ENCODE peak calls at places on chromosomes 13 and 19, in four cellular contexts. E is cardiac muscle cell, P is esophagus squamous epithelium, S is fibroblast of lung. C is an unnamed sample.

GRCh38 chr19:4300589-4300988 is 1.6 kb downstream of the TMIGD2 start:
- DNase-seq in E (no peak), P (no peak), S (no peak), C (no peak)

GRCh38 chr19:45321848-45322247 is 827 bp downstream of the CKM start:
- DNase-seq in E (peak; percentile 59), P (no peak), S (no peak), C (no peak)

GRCh38 chr19:56136362-56136761 is 4.7 kb upstream of the ZNF444 start:
- DNase-seq in E (no peak), P (no peak), S (no peak), C (no peak)

GRCh38 chr13:40781717-40782116 is 7.7 kb upstream of the SLC25A15 start:
- DNase-seq in E (no peak), P (no peak), S (no peak), C (no peak)

GRCh38 chr19:18865973-18866799 is 29.8 kb downstream of the CERS1 start:
- DNase-seq in E (peak; percentile 82), P (no peak), S (peak; percentile 47), C (peak; percentile 31)

GRCh38 chr19:34217952-34218817 is 36.2 kb upstream of the GARRE1 start:
- DNase-seq in E (no peak), P (no peak), S (peak; percentile 94), C (peak; percentile 98)

GRCh38 chr13:96373597-96373996 is 283.7 kb downstream of the HS6ST3 start:
- DNase-seq in E (no peak), P (no peak), S (no peak), C (no peak)

GRCh38 chr19:2546128-2547032 is 70.5 kb downstream of the GADD45B start:
- DNase-seq in E (peak; percentile 86), P (no peak), S (peak; percentile 38), C (peak; percentile 62)

GRCh38 chr13:44116562-44117315 is 237.0 kb downstream of the LACC1 start:
- DNase-seq in E (peak; percentile 28), P (no peak), S (peak; percentile 28), C (no peak)

GRCh38 chr13:53191091-53191490 is 162.5 kb downstream of the OLFM4 start:
- DNase-seq in E (peak; percentile 11), P (no peak), S (no peak), C (no peak)

GRCh38 chr19:17455711-17456123 is 5.0 kb downstream of the NXNL1 start:
- DNase-seq in E (no peak), P (no peak), S (no peak), C (no peak)

GRCh38 chr19:19202707-19203011 is 555 bp downstream of the NR2C2AP start:
- DNase-seq in E (no peak), P (no peak), S (no peak), C (no peak)

GRCh38 chr19:38741670-38742069 is 2.6 kb downstream of the CAPN12 start:
- DNase-seq in E (no peak), P (no peak), S (no peak), C (no peak)

GRCh38 chr19:38739440-38740251 is 4.6 kb downstream of the CAPN12 start:
- DNase-seq in E (no peak), P (no peak), S (no peak), C (no peak)

GRCh38 chr19:38742296-38742695 is 2.0 kb downstream of the CAPN12 start:
- DNase-seq in E (no peak), P (no peak), S (no peak), C (no peak)

GRCh38 chr19:38740252-38740592 is 4.1 kb downstream of the CAPN12 start:
- DNase-seq in E (no peak), P (no peak), S (no peak), C (no peak)

GRCh38 chr19:38740932-38741331 is 3.3 kb downstream of the CAPN12 start:
- DNase-seq in E (no peak), P (no peak), S (no peak), C (no peak)
- H3K27ac ChIP-seq in E (no peak overlapping the region), P (no peak overlapping the region), S (no peak overlapping the region), C (no peak overlapping the region)

DNA sequence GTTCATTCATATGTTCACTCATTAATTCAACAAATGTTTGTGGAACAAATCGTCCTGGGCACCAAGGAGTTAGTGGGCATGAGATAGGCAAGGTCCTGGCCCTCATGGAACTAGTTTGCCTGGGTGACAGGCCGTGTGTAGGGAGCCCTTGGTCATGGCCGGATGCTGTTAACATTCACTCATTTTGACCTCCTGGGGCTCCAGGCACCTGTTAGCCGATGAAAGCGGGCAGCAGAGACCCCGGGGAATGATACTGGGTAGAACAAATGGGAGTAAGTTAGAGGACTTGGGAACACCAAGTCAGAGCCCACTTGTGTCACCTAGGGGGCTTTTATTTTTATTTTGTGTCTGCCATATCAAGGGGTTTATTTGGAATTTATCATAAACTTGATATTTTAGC is 6.6 kb downstream of the MED25 start:
- DNase-seq in E (no peak), P (no peak), S (no peak), C (no peak)
- H3K27ac ChIP-seq in E (no peak overlapping the region), P (no peak overlapping the region), S (no peak overlapping the region), C (no peak overlapping the region)

DNA sequence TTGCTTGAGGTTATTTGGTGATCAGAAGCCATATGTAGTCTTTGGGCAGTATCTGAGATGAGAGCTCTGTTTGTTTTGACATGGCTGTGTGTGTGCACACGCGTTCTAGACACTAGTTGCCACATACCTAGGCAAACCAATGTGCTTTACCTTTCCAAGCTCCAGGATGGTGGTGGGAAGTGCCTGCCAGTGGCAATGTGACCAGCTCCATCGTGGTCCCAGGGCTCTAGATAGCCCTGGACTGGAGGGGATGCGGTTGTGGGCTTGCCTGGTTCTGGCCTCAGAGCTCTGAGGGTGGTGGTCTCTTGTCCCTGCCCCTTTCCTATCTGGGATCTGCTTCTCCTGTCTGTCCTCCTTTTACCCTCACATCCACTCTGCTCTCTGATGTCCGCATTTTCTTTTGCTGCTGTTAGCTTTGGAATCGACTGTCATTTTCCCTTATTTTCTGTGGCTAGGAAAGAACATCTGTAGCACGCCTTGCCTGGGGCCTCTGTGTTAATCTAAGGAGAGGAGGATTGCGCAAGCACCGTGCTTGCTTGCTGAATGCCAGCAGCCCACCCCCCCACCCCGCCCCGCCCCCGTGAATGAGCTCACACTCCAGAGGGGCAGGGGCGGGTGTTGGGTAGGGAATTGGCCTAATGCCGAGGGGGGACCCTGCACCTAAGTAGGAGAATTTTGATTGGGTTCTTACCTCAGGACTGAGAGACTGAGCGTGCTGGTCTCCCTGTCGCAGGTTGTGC is 89.5 kb downstream of the ARHGEF7 start:
- DNase-seq in E (no peak), P (no peak), S (peak; percentile 86), C (peak; percentile 66)
- H3K27ac ChIP-seq in E (no peak overlapping the region), P (peak overlapping the region; percentile 68), S (peak overlapping the region; percentile 50), C (peak overlapping the region; percentile 72)

GRCh38 chr19:14375055-14375581 is 6.1 kb upstream of the ADGRE5 start:
- DNase-seq in E (no peak), P (peak; percentile 50), S (no peak), C (no peak)
- H3K27ac ChIP-seq in E (peak overlapping the region; percentile 94), P (peak overlapping the region; percentile 89), S (peak overlapping the region; percentile 32), C (no peak overlapping the region)

GRCh38 chr13:60244381-60244780 is 80.7 kb upstream of the DIAPH3 start:
- DNase-seq in E (no peak), P (no peak), S (no peak), C (no peak)
- H3K27ac ChIP-seq in E (no peak overlapping the region), P (no peak overlapping the region), S (no peak overlapping the region), C (no peak overlapping the region)

GRCh38 chr19:11164879-11165406 is 9.4 kb upstream of the SPC24 start:
- DNase-seq in E (no peak), P (no peak), S (peak; percentile 93), C (no peak)
- H3K27ac ChIP-seq in E (peak overlapping the region; percentile 90), P (peak overlapping the region; percentile 87), S (peak overlapping the region; percentile 90), C (no peak overlapping the region)

DNA sequence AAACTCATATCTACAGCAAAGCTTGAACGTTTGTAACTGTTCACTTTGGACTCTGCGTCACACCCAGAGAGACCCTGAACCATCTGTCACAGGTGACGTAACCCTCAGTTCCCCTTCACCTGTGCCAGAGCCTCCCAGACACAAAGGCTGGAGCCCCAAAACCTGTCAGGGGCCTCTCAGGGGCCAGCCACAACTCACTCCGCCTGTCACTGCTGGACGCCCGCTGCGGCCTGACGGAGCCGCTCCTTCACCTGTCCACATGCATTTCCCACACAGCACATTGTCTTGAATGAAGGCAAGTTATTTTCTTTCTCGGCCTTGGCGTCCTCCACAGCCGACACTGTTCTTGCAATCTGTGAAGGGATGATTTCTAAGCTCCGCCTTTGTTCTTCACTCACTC is 7.9 kb downstream of the RASA3 start:
- DNase-seq in E (no peak), P (no peak), S (no peak), C (no peak)
- H3K27ac ChIP-seq in E (no peak overlapping the region), P (no peak overlapping the region), S (peak overlapping the region; percentile 34), C (no peak overlapping the region)

GRCh38 chr13:29524176-29524575 is 71.3 kb downstream of the SLC7A1 start:
- DNase-seq in E (no peak), P (no peak), S (peak; percentile 37), C (no peak)
- H3K27ac ChIP-seq in E (no peak overlapping the region), P (no peak overlapping the region), S (peak overlapping the region; percentile 17), C (peak overlapping the region; percentile 93)

DNA sequence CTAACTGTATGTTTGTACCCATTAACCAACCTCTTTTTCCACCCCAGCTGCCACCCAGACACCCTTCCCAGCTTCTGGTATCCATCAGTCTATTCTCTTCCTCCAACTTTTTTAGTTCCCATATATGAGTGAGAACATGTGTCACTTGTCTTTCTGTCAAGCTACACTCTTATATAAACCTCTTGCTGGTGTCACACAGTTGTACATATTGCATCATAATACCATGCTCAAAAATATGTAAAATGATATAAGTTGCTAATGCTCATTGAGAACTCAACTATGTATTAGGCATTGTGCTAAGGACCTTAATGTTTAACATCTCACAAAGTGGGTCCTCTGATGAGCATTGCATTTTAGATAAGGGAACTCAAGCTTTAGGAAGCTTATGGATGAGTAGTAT is 395.4 kb downstream of the GPC6 start:
- DNase-seq in E (no peak), P (no peak), S (peak; percentile 17), C (no peak)
- H3K27ac ChIP-seq in E (no peak overlapping the region), P (no peak overlapping the region), S (no peak overlapping the region), C (no peak overlapping the region)

GRCh38 chr19:41940443-41941409 is 12.5 kb upstream of the ERFL start:
- DNase-seq in E (no peak), P (no peak), S (no peak), C (no peak)
- H3K27ac ChIP-seq in E (no peak overlapping the region), P (peak overlapping the region; percentile 39), S (no peak overlapping the region), C (no peak overlapping the region)

C was measured in brain microvascular endothelial cell.